ENCODE peak calls at places on chromosomes 6 and 20, in eight cellular contexts. F is epithelial cell of esophagus; U is stimulated activated CD8-positive, alpha-beta memory T cell treated with anti-CD3 and anti-CD28 coated beads, Interleukin-7, amount 100 ng/mL, for 1 hour; X is Calu3; A is right lobe of liver; V is HEK293T; H is SHP77; G is naive thymus-derived CD8-positive, alpha-beta T cell. M is an unnamed sample.

GRCh38 chr6:34027445-34027936 is 118.4 kb downstream of the GRM4 start:
- DNase-seq in V (peak), G (peak), F (peak), U (peak), A (peak), H (peak), X (peak), M (no peak)

GRCh38 chr20:64064145-64064698 is 1.2 kb downstream of the TCEA2 start:
- DNase-seq in V (no peak), X (peak), U (no peak), H (no peak), A (peak), G (no peak), F (peak), M (no peak)

GRCh38 chr6:12381587-12381986 is 91.4 kb downstream of the EDN1 start:
- DNase-seq in H (no peak), A (no peak), V (no peak), U (no peak), X (no peak), G (no peak), F (peak), M (no peak)

GRCh38 chr20:48772183-48772976 is 55.4 kb downstream of the PREX1 start:
- DNase-seq in V (no peak), A (peak), G (no peak), X (no peak), U (no peak), H (no peak), F (no peak), M (no peak)

GRCh38 chr6:109714611-109715010 is 23.5 kb downstream of the FIG4 start:
- DNase-seq in F (no peak), U (no peak), H (no peak), G (no peak), V (no peak), A (no peak), X (no peak), M (no peak)

GRCh38 chr6:7073810-7074525 is 33.8 kb upstream of the RREB1 start:
- DNase-seq in U (no peak), F (no peak), V (no peak), X (no peak), A (no peak), H (no peak), G (peak), M (no peak)

GRCh38 chr6:6942826-6943225 is 164.9 kb upstream of the RREB1 start:
- DNase-seq in G (no peak), V (no peak), F (no peak), X (no peak), H (peak), A (no peak), U (no peak), M (no peak)

GRCh38 chr6:32154514-32155161 is 697 bp downstream of the PPT2 start:
- DNase-seq in V (peak), F (peak), G (peak), A (peak), X (peak), H (peak), U (peak), M (no peak)

GRCh38 chr6:156778615-156779205 is 1.5 kb downstream of the ARID1B start:
- DNase-seq in G (peak), A (peak), V (peak), U (peak), F (peak), X (peak), H (no peak), M (no peak)

GRCh38 chr20:36574278-36575065 is 1.1 kb downstream of the TGIF2 start:
- DNase-seq in H (no peak), U (no peak), X (peak), G (peak), F (peak), V (peak), A (peak), M (no peak)